ENCODE peak calls at places on chromosomes 7 and 10, in ten cellular contexts. P, X, T, U, L, Y, V, R, F and Q are unnamed samples.

GRCh38 chr10:13099144-13099665 is 758 bp upstream of the OPTN start:
- DNase-seq in P (peak), X (peak), T (peak), U (peak), L (peak), Y (peak), V (peak), R (peak), F (peak), Q (peak)

GRCh38 chr10:29955308-29955935 is 104.0 kb downstream of the JCAD start:
- DNase-seq in P (no peak), X (peak), T (no peak), U (no peak), L (peak), Y (peak), V (no peak), R (no peak), F (no peak), Q (no peak)

GRCh38 chr7:2478387-2478760 is 2.2 kb upstream of the GRIFIN start:
- DNase-seq in P (no peak), X (peak), T (no peak), U (peak), L (no peak), Y (no peak), V (no peak), R (peak), F (peak), Q (no peak)

GRCh38 chr7:71019703-71020102 is 112.2 kb upstream of the GALNT17 start:
- DNase-seq in P (no peak), X (no peak), T (peak), U (peak), L (no peak), Y (no peak), V (no peak), R (no peak), F (no peak), Q (no peak)

GRCh38 chr7:45586748-45587520 is 12.8 kb downstream of the ADCY1 start:
- DNase-seq in P (no peak), X (no peak), T (peak), U (peak), L (no peak), Y (no peak), V (no peak), R (no peak), F (no peak), Q (no peak)

GRCh38 chr7:34787586-34787985 is 129.6 kb downstream of the NPSR1 start:
- DNase-seq in P (no peak), X (no peak), T (no peak), U (no peak), L (no peak), Y (no peak), V (no peak), R (no peak), F (no peak), Q (no peak)

GRCh38 chr7:157558061-157558460 is 221.3 kb downstream of the DNAJB6 start:
- DNase-seq in P (no peak), X (no peak), T (peak), U (peak), L (no peak), Y (no peak), V (no peak), R (no peak), F (no peak), Q (no peak)

GRCh38 chr10:77970869-77971803 is 44.6 kb upstream of the DLG5 start:
- DNase-seq in P (no peak), X (peak), T (no peak), U (peak), L (peak), Y (peak), V (no peak), R (peak), F (no peak), Q (no peak)

GRCh38 chr7:142476077-142476476 is 218.2 kb upstream of the PRSS58 start:
- DNase-seq in P (no peak), X (no peak), T (no peak), U (no peak), L (no peak), Y (no peak), V (no peak), R (no peak), F (no peak), Q (no peak)

GRCh38 chr7:30564243-30564892 is 30.3 kb upstream of the GARS1 start:
- DNase-seq in P (peak), X (peak), T (peak), U (peak), L (peak), Y (peak), V (peak), R (peak), F (peak), Q (peak)

GRCh38 chr7:41274179-41274578 is 428.7 kb downstream of the INHBA start:
- DNase-seq in P (no peak), X (no peak), T (no peak), U (no peak), L (no peak), Y (no peak), V (no peak), R (no peak), F (no peak), Q (no peak)